ENCODE peak calls at places on chromosomes 4 and X, in six cellular contexts. O is kidney epithelial cell, Z is LoVo, I is retinal pigment epithelial cell, E is posterior vena cava, R is ecto neural progenitor cell. D is an unnamed sample.

GRCh38 chr4:159010563-159011260 is 92.2 kb upstream of the RAPGEF2 start:
- DNase-seq in O (no peak), Z (no peak), I (no peak), E (peak; percentile 84), R (no peak), D (peak; percentile 84)

GRCh38 chrX:40189018-40189417 is 91.3 kb upstream of the BCOR start:
- DNase-seq in O (no peak), Z (no peak), I (no peak), E (peak; percentile 2), R (no peak), D (peak; percentile 17)

GRCh38 chrX:109920868-109921267 is 82.0 kb upstream of the TMEM164 start:
- DNase-seq in O (no peak), Z (no peak), I (no peak), E (no peak), R (no peak), D (no peak)

GRCh38 chr4:3704669-3705068 is 61.5 kb upstream of the ADRA2C start:
- DNase-seq in O (no peak), Z (no peak), I (no peak), E (peak; percentile 46), R (no peak), D (no peak)

GRCh38 chrX:47218920-47219815 is 687 bp downstream of the CDK16 start:
- DNase-seq in O (no peak), Z (no peak), I (no peak), E (peak; percentile 84), R (peak; percentile 73), D (no peak)

GRCh38 chr4:85831647-85832046 is 356.7 kb downstream of the ARHGAP24 start:
- DNase-seq in O (no peak), Z (no peak), I (no peak), E (no peak), R (no peak), D (no peak)

GRCh38 chr4:109816082-109816442 is 500 bp downstream of the GAR1 start:
- DNase-seq in O (no peak), Z (no peak), I (no peak), E (no peak), R (no peak), D (no peak)

GRCh38 chr4:67160409-67160808 is 384.9 kb downstream of the CENPC start:
- DNase-seq in O (no peak), Z (no peak), I (no peak), E (no peak), R (no peak), D (no peak)

D was measured in choroid plexus epithelial cell.